ENCODE peak calls at places on chromosomes 6 and 20, in four cellular contexts. Z, A, T and C are unnamed samples.

GRCh38 chr6:167094820-167095637 is 27.9 kb upstream of the CCR6 start:
- DNase-seq in Z (no peak), A (no peak), T (peak; percentile 65), C (peak; percentile 30)

GRCh38 chr6:83514877-83515466 is 2.6 kb downstream of the PRSS35 start:
- DNase-seq in Z (peak; percentile 57), A (peak; percentile 67), T (peak; percentile 50), C (peak; percentile 63)

GRCh38 chr6:127058027-127058426 is 60.4 kb upstream of the RSPO3 start:
- DNase-seq in Z (no peak), A (no peak), T (no peak), C (no peak)

GRCh38 chr6:99588618-99589289 is 17.9 kb upstream of the PRDM13 start:
- DNase-seq in Z (no peak), A (peak; percentile 77), T (no peak), C (peak; percentile 88)

GRCh38 chr6:79718509-79719247 is 87.5 kb downstream of the SH3BGRL2 start:
- DNase-seq in Z (no peak), A (peak; percentile 89), T (no peak), C (no peak)

GRCh38 chr20:46375771-46376170 is 30.6 kb downstream of the ELMO2 start:
- DNase-seq in Z (no peak), A (peak; percentile 55), T (no peak), C (no peak)

GRCh38 chr6:84539122-84539856 is 225.1 kb downstream of the TBX18 start:
- DNase-seq in Z (no peak), A (peak; percentile 30), T (no peak), C (no peak)

GRCh38 chr20:24134930-24135329 is 146.4 kb upstream of the GGTLC1 start:
- DNase-seq in Z (no peak), A (no peak), T (no peak), C (no peak)

GRCh38 chr6:68108243-68108835 is 526.7 kb upstream of the ADGRB3 start:
- DNase-seq in Z (no peak), A (no peak), T (no peak), C (no peak)

GRCh38 chr20:10414982-10415650 is 18.9 kb downstream of the MKKS start:
- DNase-seq in Z (no peak), A (peak; percentile 32), T (no peak), C (no peak)

GRCh38 chr20:41052742-41053419 is 24.3 kb downstream of the TOP1 start:
- DNase-seq in Z (no peak), A (peak; percentile 91), T (no peak), C (no peak)

GRCh38 chr20:41048475-41049242 is 20.0 kb downstream of the TOP1 start:
- DNase-seq in Z (no peak), A (no peak), T (peak; percentile 49), C (no peak)

GRCh38 chr20:41051426-41051825 is 22.8 kb downstream of the TOP1 start:
- DNase-seq in Z (no peak), A (no peak), T (no peak), C (no peak)

GRCh38 chr20:41049451-41049850 is 20.8 kb downstream of the TOP1 start:
- DNase-seq in Z (no peak), A (no peak), T (no peak), C (no peak)

GRCh38 chr20:41050361-41051019 is 21.9 kb downstream of the TOP1 start:
- DNase-seq in Z (no peak), A (peak; percentile 59), T (no peak), C (no peak)
- H3K79me2 ChIP-seq in Z (peaks cover 100% of the 10 kb centered on the region), A (peaks cover 99% of the 10 kb centered on the region), T (peaks cover 100% of the 10 kb centered on the region), C (peaks cover 99% of the 10 kb centered on the region)

GRCh38 chr20:63894358-63895201 is at the start of gene DNAJC5:
- DNase-seq in Z (peak; percentile 85), A (peak; percentile 96), T (peak; percentile 97), C (peak; percentile 96)

GRCh38 chr20:63895886-63896135 is 885 bp downstream of the DNAJC5 start:
- DNase-seq in Z (no peak), A (peak; percentile 65), T (peak; percentile 23), C (no peak)

GRCh38 chr20:63895202-63895885 is 418 bp downstream of the DNAJC5 start:
- DNase-seq in Z (no peak), A (no peak), T (peak; percentile 22), C (no peak)

GRCh38 chr20:63897978-63898561 is 3.1 kb downstream of the DNAJC5 start:
- DNase-seq in Z (no peak), A (no peak), T (no peak), C (no peak)

GRCh38 chr20:63896136-63896890 is 1.4 kb downstream of the DNAJC5 start:
- DNase-seq in Z (no peak), A (peak; percentile 67), T (peak; percentile 59), C (peak; percentile 64)
- TF ChIP-seq EZH2phosphoT487 in Z (no peak), A (no peak), T (no peak), C (no peak)

GRCh38 chr6:157035576-157035975 is 258.4 kb downstream of the ARID1B start:
- DNase-seq in Z (no peak), A (no peak), T (no peak), C (no peak)

GRCh38 chr6:157032923-157033322 is 255.7 kb downstream of the ARID1B start:
- DNase-seq in Z (no peak), A (no peak), T (no peak), C (no peak)

GRCh38 chr6:157034433-157035230 is 257.5 kb downstream of the ARID1B start:
- DNase-seq in Z (peak; percentile 36), A (peak; percentile 81), T (peak; percentile 68), C (peak; percentile 36)

GRCh38 chr6:157036245-157036681 is 259.1 kb downstream of the ARID1B start:
- DNase-seq in Z (no peak), A (peak; percentile 69), T (no peak), C (no peak)

DNA sequence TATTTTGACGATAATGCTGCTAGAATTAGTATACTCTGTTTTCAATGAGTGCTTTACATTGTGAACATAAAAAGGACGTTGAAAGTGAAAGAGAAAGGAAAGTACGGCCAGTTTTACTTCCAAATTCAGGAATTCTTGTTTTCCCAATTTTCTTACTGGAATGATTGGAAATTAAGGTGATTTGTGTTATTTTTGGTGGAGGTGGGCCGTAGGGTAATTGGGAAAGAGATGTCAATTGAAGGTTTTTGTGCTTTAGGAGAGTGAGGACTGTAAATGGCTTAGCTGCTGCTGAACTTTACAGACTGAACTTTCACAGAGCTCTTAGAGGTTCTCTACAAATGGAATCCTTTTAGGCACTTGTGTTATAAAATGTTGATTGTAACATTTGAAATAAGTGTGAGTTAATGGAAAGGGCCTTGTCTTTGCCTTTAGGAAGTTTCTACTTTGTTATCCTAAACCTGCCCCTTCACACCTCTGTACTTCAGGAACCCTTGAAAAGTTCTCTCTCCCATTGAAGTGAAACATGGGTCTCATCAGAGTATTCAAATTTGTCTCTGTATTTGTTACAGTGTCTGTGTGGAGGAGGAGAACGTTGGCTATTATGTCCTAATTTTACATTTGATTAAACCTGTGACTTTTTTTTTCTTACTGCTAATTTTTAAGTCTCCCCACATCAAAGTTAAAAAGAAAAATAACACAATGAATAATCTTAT is 256.4 kb downstream of the ARID1B start:
- DNase-seq in Z (no peak), A (peak; percentile 52), T (no peak), C (no peak)
- H3K79me2 ChIP-seq in Z (peaks cover 5% of the 10 kb centered on the region), A (peaks cover 100% of the 10 kb centered on the region), T (peaks cover 33% of the 10 kb centered on the region), C (peaks cover 72% of the 10 kb centered on the region)

DNA sequence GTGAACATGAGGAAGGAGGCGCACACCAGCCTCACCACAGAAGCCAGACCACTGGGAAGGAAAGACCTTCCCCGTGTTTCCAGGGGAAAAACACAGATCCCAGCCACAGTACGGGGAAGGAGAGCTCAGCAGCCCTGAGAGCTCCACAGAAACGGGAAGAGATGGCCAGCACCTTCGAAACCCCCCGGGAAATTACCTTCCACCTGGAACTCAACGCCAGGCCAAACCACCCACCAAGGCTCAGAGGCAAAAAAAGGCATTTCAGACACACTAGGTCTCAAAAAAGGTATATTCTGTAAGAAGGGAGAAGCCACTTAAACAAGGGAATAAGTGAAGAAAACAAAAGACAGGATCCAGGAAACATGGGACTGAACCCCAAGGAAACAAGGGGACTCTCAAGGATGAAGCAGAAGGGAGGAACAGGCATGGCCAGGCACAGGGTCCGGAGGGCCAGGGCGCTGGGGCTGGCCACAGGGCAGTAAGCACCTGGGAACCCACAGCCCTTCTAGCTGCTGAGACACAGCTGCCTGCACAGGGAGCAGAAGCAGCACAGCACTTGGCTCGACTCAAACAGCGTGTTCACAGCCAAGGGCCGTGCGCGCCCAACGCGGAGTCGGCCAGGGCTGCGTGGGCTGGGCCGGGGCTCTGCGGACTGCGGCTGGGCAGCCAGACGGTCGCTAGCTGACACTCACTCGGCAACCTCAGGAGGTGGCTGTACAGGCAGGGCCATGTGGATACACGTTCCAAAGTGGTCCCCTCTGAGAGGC is 44.6 kb downstream of the TAF4 start:
- DNase-seq in Z (no peak), A (peak; percentile 72), T (no peak), C (no peak)
- TF ChIP-seq EZH2phosphoT487 in Z (no peak), A (no peak), T (no peak), C (no peak)

GRCh38 chr20:49563015-49563980 is 4.6 kb downstream of the PTGIS start:
- DNase-seq in Z (no peak), A (peak; percentile 28), T (no peak), C (no peak)
- H3K79me2 ChIP-seq in Z (no peaks in the 10 kb centered on the region), A (peaks cover 67% of the 10 kb centered on the region), T (no peaks in the 10 kb centered on the region), C (no peaks in the 10 kb centered on the region)

DNA sequence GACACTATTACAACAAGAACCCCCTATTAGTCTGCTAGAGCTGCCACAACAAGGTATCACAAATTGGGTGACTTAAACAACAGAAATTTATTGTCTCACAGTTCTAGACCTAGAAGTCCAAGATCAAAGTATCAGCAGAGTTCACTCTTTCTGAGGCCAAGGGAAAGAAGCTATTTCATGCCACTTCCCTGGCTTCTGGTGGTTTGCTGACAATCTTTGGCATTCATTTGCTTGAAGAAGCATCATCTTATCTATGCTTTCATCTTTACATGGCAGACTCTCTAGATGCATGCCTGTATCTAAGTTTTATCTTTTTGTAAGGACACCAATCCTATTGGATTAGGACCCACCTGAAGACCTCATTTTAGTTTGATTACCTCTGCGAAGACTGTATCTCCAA is 296.8 kb upstream of the MARCKS start:
- DNase-seq in Z (no peak), A (peak; percentile 17), T (no peak), C (no peak)
- TF ChIP-seq EZH2phosphoT487 in Z (no peak), A (no peak), T (no peak), C (no peak)

DNA sequence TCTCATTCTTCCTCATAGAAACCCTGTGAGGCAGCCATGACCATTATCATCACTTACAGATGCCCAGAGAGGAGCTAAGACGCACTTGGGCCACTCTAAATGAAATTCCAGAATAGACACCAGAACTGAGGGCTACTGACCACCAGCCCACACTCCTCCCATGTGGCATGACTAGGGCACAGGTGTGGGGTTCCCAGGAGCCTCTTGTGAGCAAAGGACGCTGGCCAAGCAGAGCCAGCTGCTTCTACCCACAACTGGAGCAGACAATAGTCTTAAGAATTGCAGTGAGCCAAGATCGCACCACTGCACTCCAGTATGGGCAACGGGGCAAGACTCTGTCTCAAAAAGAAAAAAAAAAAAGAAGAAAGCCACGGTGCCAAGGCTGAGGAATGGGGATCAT is 10.0 kb downstream of the AHCY start:
- DNase-seq in Z (no peak), A (no peak), T (no peak), C (no peak)
- H3K79me2 ChIP-seq in Z (peaks cover 64% of the 10 kb centered on the region), A (peaks cover 25% of the 10 kb centered on the region), T (peaks cover 29% of the 10 kb centered on the region), C (peaks cover 36% of the 10 kb centered on the region)